ENCODE peak calls at places on chromosomes 12 and 14, in six cellular contexts. I is WERI-Rb-1, D is endothelial cell of umbilical vein, Y is A673, V is RWPE1, S is stomach. T is an unnamed sample.
A peak's percentile ranks its signal among the peaks of the same experiment; 100 is the strongest.

GRCh38 chr12:89752331-89752730 is 43.7 kb upstream of the ATP2B1 start:
- DNase-seq in Y (no peak), I (no peak), S (no peak), V (no peak), D (no peak), T (no peak)

GRCh38 chr12:65649126-65649525 is 175.2 kb upstream of the HMGA2 start:
- DNase-seq in I (no peak), V (peak; percentile 93), Y (peak; percentile 92), S (no peak), D (peak; percentile 98), T (no peak)

GRCh38 chr14:23123419-23123818 is 4.4 kb upstream of the CEBPE start:
- DNase-seq in D (no peak), V (peak; percentile 31), Y (peak; percentile 71), I (peak; percentile 66), S (peak; percentile 93), T (peak; percentile 75)

GRCh38 chr14:68526420-68527105 is 266.3 kb downstream of the ZFP36L1 start:
- DNase-seq in S (peak; percentile 80), Y (no peak), D (peak; percentile 64), I (no peak), V (no peak), T (peak; percentile 81)

GRCh38 chr12:15541996-15542631 is 219.8 kb downstream of the PTPRO start:
- DNase-seq in S (no peak), D (no peak), I (no peak), V (no peak), Y (no peak), T (no peak)

GRCh38 chr12:16385779-16386646 is 38.6 kb downstream of the MGST1 start:
- DNase-seq in S (peak; percentile 28), I (peak; percentile 55), V (peak; percentile 38), D (peak; percentile 50), Y (peak; percentile 91), T (no peak)

GRCh38 chr12:62930546-62931425 is 4.2 kb downstream of the PPM1H start:
- DNase-seq in V (no peak), I (no peak), D (no peak), Y (no peak), S (no peak), T (no peak)

GRCh38 chr12:48668996-48669395 is 13.0 kb downstream of the KANSL2 start:
- DNase-seq in S (no peak), I (no peak), Y (no peak), D (no peak), V (no peak), T (no peak)

GRCh38 chr12:12975322-12976077 is 23.5 kb upstream of the GPRC5D start:
- DNase-seq in V (no peak), S (peak; percentile 46), I (peak; percentile 72), D (peak; percentile 69), Y (peak; percentile 21), T (no peak)

GRCh38 chr14:92392726-92393125 is 69.8 kb downstream of the SLC24A4 start:
- DNase-seq in I (peak; percentile 41), Y (no peak), S (no peak), V (no peak), D (no peak), T (no peak)

GRCh38 chr14:55103005-55103640 is 25.9 kb upstream of the LGALS3 start:
- DNase-seq in S (peak; percentile 84), D (peak; percentile 86), V (peak; percentile 95), I (no peak), Y (peak; percentile 55), T (peak; percentile 90)

GRCh38 chr12:124588689-124589318 is 21.4 kb upstream of the NCOR2 start:
- DNase-seq in D (peak; percentile 75), V (peak; percentile 83), I (no peak), Y (peak; percentile 63), S (no peak), T (no peak)

GRCh38 chr12:9969673-9970072 is 1.5 kb upstream of the CLEC12A start:
- DNase-seq in D (no peak), S (no peak), I (no peak), V (no peak), Y (no peak), T (no peak)

GRCh38 chr14:71362920-71363584 is 455.8 kb downstream of the PCNX1 start:
- DNase-seq in V (no peak), S (no peak), D (no peak), I (peak; percentile 43), Y (no peak), T (no peak)

GRCh38 chr12:14577344-14577743 is 9.7 kb upstream of the PLBD1 start:
- DNase-seq in D (no peak), V (no peak), I (no peak), S (no peak), Y (no peak), T (no peak)

GRCh38 chr14:95038521-95039250 is 118.6 kb downstream of the DICER1 start:
- DNase-seq in I (no peak), D (no peak), V (no peak), Y (no peak), S (no peak), T (no peak)

GRCh38 chr12:54358945-54359761 is 5.1 kb downstream of the GPR84 start:
- DNase-seq in V (peak; percentile 99), D (peak; percentile 99), S (peak; percentile 95), Y (peak; percentile 99), I (peak; percentile 99), T (peak; percentile 95)

GRCh38 chr12:113831016-113831415 is 135.1 kb downstream of the RBM19 start:
- DNase-seq in Y (no peak), S (no peak), V (no peak), D (peak; percentile 76), I (no peak), T (no peak)

GRCh38 chr14:77347746-77348145 is 26.9 kb downstream of the GSTZ1 start:
- DNase-seq in S (no peak), Y (no peak), D (no peak), V (no peak), I (no peak), T (no peak)

GRCh38 chr12:18045446-18046001 is 44.5 kb downstream of the RERGL start:
- DNase-seq in Y (no peak), V (no peak), S (no peak), D (no peak), I (no peak), T (no peak)

GRCh38 chr12:104570174-104570907 is 113.6 kb downstream of the CHST11 start:
- DNase-seq in V (no peak), I (no peak), D (no peak), S (no peak), Y (no peak), T (no peak)

GRCh38 chr12:11641522-11641921 is 8.0 kb upstream of the ETV6 start:
- DNase-seq in D (no peak), Y (no peak), I (no peak), S (no peak), V (no peak), T (no peak)

GRCh38 chr14:52002542-52002941 is 13.2 kb downstream of the RTRAF start:
- DNase-seq in V (no peak), D (no peak), I (no peak), Y (no peak), S (no peak), T (no peak)

GRCh38 chr14:52400846-52401245 is 86.7 kb downstream of the PTGER2 start:
- DNase-seq in V (no peak), S (no peak), I (no peak), D (no peak), Y (no peak), T (no peak)

GRCh38 chr12:109455706-109456105 is 21.4 kb downstream of the KCTD10 start:
- DNase-seq in I (no peak), D (no peak), Y (no peak), V (no peak), S (no peak), T (no peak)

GRCh38 chr12:50088577-50089335 is 3.6 kb downstream of the SMARCD1 start:
- DNase-seq in Y (peak; percentile 66), V (peak; percentile 47), S (peak; percentile 68), D (peak; percentile 59), I (peak; percentile 71), T (no peak)

GRCh38 chr12:53090105-53090504 is 7.4 kb upstream of the IGFBP6 start:
- DNase-seq in D (no peak), I (no peak), S (no peak), V (no peak), Y (no peak), T (no peak)

GRCh38 chr12:131607658-131608447 is 103.0 kb upstream of the SFSWAP start:
- DNase-seq in Y (no peak), V (no peak), S (no peak), D (no peak), I (no peak), T (no peak)

GRCh38 chr14:55470025-55470424 is 29.6 kb upstream of the TBPL2 start:
- DNase-seq in V (no peak), S (no peak), D (no peak), I (no peak), Y (no peak), T (no peak)

GRCh38 chr12:107912421-107913004 is 138.0 kb downstream of the ASCL4 start:
- DNase-seq in I (peak; percentile 66), Y (peak; percentile 60), D (peak; percentile 30), S (peak; percentile 40), V (peak; percentile 14), T (peak; percentile 59)

GRCh38 chr12:29589271-29589670 is 91.8 kb upstream of the OVCH1 start:
- DNase-seq in Y (no peak), V (no peak), I (no peak), S (no peak), D (no peak), T (no peak)

GRCh38 chr12:48882972-48883304 is 17.3 kb upstream of the RND1 start:
- DNase-seq in Y (no peak), I (no peak), V (no peak), S (peak; percentile 36), D (peak; percentile 26), T (no peak)

GRCh38 chr12:50788562-50788961 is 24.7 kb downstream of the ATF1 start:
- DNase-seq in Y (no peak), S (no peak), V (no peak), I (no peak), D (no peak), T (no peak)

GRCh38 chr14:63436286-63437098 is 106.7 kb downstream of the PPP2R5E start:
- DNase-seq in Y (no peak), I (no peak), V (no peak), S (no peak), D (no peak), T (no peak)
- H3K27ac ChIP-seq in Y (no peak overlapping the region), I (peak overlapping the region; percentile 78), V (no peak overlapping the region), S (peak overlapping the region; percentile 55), D (no peak overlapping the region), T (peak overlapping the region; percentile 67)

GRCh38 chr12:69633061-69633460 is 22.4 kb upstream of the LRRC10 start:
- DNase-seq in S (no peak), Y (peak; percentile 18), V (no peak), I (no peak), D (no peak), T (no peak)
- TF ChIP-seq CTCF in S (no peak), Y (peak; percentile 48), V (no peak), I (peak; percentile 44), D (no peak), T (no peak)

GRCh38 chr12:99087278-99087677 is 442.2 kb downstream of the APAF1 start:
- DNase-seq in D (no peak), I (no peak), V (no peak), Y (peak; percentile 28), S (no peak), T (no peak)
- H3K27ac ChIP-seq in D (no peak overlapping the region), I (no peak overlapping the region), V (no peak overlapping the region), Y (no peak overlapping the region), S (no peak overlapping the region), T (no peak overlapping the region)

DNA sequence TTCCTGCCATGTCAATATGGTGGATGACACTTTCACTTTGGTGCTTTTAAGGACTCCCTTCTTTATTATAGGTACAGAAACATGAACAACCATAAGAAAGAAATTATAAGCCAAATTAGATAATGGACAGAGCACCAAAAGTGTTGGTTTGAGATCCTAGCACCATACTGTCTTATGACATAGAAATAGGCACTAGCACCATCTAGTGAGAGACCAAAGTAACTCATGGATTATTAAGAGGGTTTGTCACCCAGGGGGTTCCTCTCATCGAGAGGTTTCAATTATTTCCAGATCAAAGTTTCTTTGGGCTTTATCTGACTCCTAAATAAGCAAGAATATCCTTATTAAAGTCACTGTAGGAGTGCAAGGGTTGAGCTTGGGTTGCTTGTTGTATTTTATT is 153.0 kb upstream of the DIO2 start:
- DNase-seq in V (peak; percentile 8), S (no peak), I (no peak), D (peak; percentile 11), Y (peak; percentile 48), T (no peak)
- TF ChIP-seq CTCF in V (no peak), S (no peak), I (peak; percentile 37), D (no peak), Y (peak; percentile 57), T (no peak)

T was measured in lower lobe of right lung.